ENCODE peak calls at places on chromosomes 6 and 20, in eight cellular contexts. S is SK-N-SH, Z is sigmoid colon, R is transverse colon, Y is HepG2, V is tibial nerve, G is stomach, N is K562. L is an unnamed sample.
A peak's percentile ranks its signal among the peaks of the same experiment; 100 is the strongest.

GRCh38 chr20:10508060-10508459 is 73.0 kb downstream of the SLX4IP start:
- DNase-seq in S (no peak), Z (peak; percentile 84), R (peak; percentile 22), Y (no peak), V (no peak), G (no peak), N (no peak), L (no peak)

GRCh38 chr6:158718431-158719126 is 68.7 kb downstream of the SYTL3 start:
- DNase-seq in S (peak; percentile 59), Z (peak; percentile 51), R (peak; percentile 56), Y (peak; percentile 38), V (no peak), G (peak; percentile 48), N (peak; percentile 68), L (no peak)

GRCh38 chr20:51800132-51800721 is 2.1 kb downstream of the SALL4 start:
- DNase-seq in S (peak; percentile 92), Z (no peak), R (peak; percentile 69), Y (peak; percentile 48), V (no peak), G (peak; percentile 72), N (peak; percentile 70), L (peak; percentile 40)

GRCh38 chr6:103675807-103676406 is 1183.8 kb downstream of the HACE1 start:
- DNase-seq in S (no peak), Z (no peak), R (no peak), Y (no peak), V (no peak), G (no peak), N (no peak), L (no peak)

GRCh38 chr6:20711518-20711917 is 177.3 kb downstream of the CDKAL1 start:
- DNase-seq in S (no peak), Z (no peak), R (no peak), Y (no peak), V (no peak), G (no peak), N (no peak), L (no peak)

GRCh38 chr20:62898093-62898964 is 28.0 kb downstream of the DIDO1 start:
- DNase-seq in S (no peak), Z (peak; percentile 85), R (no peak), Y (no peak), V (no peak), G (no peak), N (no peak), L (no peak)

GRCh38 chr20:37251836-37252477 is 9.7 kb downstream of the GHRH start:
- DNase-seq in S (no peak), Z (no peak), R (no peak), Y (no peak), V (no peak), G (no peak), N (no peak), L (no peak)

GRCh38 chr20:51930775-51931174 is 128.5 kb upstream of the SALL4 start:
- DNase-seq in S (no peak), Z (no peak), R (no peak), Y (no peak), V (no peak), G (no peak), N (no peak), L (no peak)

GRCh38 chr6:5260111-5260620 is 584 bp downstream of the LYRM4 start:
- DNase-seq in S (no peak), Z (peak; percentile 66), R (peak; percentile 72), Y (peak; percentile 81), V (no peak), G (peak; percentile 61), N (peak; percentile 88), L (no peak)

GRCh38 chr20:33569290-33570094 is 79.6 kb downstream of the CBFA2T2 start:
- DNase-seq in S (no peak), Z (no peak), R (no peak), Y (peak; percentile 66), V (no peak), G (no peak), N (no peak), L (no peak)

GRCh38 chr6:134938896-134939295 is 11.0 kb downstream of the ALDH8A1 start:
- DNase-seq in S (no peak), Z (no peak), R (no peak), Y (no peak), V (no peak), G (no peak), N (no peak), L (no peak)

GRCh38 chr6:11460001-11460668 is 77.4 kb upstream of the TMEM170B start:
- DNase-seq in S (no peak), Z (no peak), R (no peak), Y (no peak), V (no peak), G (no peak), N (no peak), L (no peak)

GRCh38 chr6:2416128-2416712 is 170.8 kb upstream of the GMDS start:
- DNase-seq in S (no peak), Z (no peak), R (no peak), Y (no peak), V (no peak), G (no peak), N (no peak), L (no peak)

GRCh38 chr6:33745558-33745957 is 1.1 kb downstream of the IP6K3 start:
- DNase-seq in S (no peak), Z (peak; percentile 78), R (peak; percentile 36), Y (peak; percentile 45), V (no peak), G (no peak), N (no peak), L (no peak)

GRCh38 chr6:129608886-129609540 is 101.0 kb downstream of the ARHGAP18 start:
- DNase-seq in S (no peak), Z (no peak), R (no peak), Y (no peak), V (no peak), G (no peak), N (no peak), L (no peak)

GRCh38 chr20:6940052-6940451 is 172.6 kb downstream of the BMP2 start:
- DNase-seq in S (peak; percentile 18), Z (no peak), R (no peak), Y (peak; percentile 69), V (no peak), G (no peak), N (no peak), L (no peak)

GRCh38 chr6:45655630-45656422 is 278.1 kb upstream of the SUPT3H start:
- DNase-seq in S (no peak), Z (no peak), R (no peak), Y (no peak), V (no peak), G (no peak), N (no peak), L (no peak)

GRCh38 chr6:12718025-12718424 is 1.5 kb downstream of the PHACTR1 start:
- DNase-seq in S (no peak), Z (no peak), R (no peak), Y (peak; percentile 31), V (no peak), G (no peak), N (no peak), L (no peak)

DNA sequence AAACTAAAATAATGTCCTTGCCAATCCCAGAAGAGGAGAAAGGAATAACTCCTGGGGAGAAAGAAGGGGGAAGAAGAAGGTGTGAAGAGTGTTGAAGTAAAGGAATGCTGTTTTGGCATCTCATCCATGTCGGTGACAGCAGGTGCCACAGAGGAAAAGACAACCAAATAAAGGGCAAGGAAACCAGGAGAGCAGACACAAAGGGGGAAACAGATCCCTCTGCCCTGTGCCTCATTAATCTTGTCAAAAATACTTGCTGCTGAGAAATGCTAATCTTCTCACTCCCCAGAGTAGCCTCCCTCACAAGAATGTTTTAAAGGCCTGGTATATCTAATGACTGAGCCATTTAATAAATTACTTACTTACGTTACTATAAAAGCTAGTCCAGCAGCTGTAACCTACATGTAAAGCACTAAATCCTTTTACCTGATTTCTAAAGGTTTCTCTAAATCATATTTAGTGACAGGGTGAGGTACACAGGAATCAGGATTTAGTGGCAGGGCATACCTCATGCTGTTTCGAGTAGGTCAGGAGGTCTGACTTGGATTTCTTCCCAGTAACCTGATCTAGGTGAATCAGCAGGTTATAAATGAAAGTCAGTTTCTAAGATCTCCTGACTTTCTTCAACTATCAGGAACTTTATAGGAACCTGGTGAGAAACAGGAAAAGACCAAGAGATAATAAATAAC is 377.1 kb downstream of the CENPW start:
- DNase-seq in S (no peak), Z (no peak), R (no peak), Y (no peak), V (no peak), G (no peak), N (no peak), L (no peak)
- TF ChIP-seq EP300 in S (no peak), Z (no peak), R (no peak), Y (no peak), V (no peak), G (no peak), N (no peak), L (no peak)

DNA sequence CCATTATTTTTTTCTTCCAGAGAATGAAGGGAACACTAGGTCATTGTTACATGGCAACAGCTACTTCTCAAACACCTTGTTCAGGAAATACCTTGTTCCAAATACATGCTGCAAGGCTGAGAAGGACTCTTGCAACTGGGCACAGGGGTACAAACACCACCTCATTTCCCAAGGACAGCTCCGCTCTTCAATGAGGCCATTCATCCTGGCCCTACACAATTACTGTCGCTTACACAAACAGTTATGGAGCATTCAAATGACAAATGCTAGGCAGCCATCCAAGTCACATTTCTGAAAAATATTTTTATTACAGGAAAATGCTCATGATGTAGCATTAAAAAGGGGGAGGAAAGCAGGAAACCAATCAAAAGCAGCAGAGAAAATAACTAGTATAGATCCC is 611.9 kb downstream of the DHX35 start:
- DNase-seq in S (no peak), Z (no peak), R (no peak), Y (no peak), V (no peak), G (no peak), N (no peak), L (no peak)
- H3K27ac ChIP-seq in S (no peak overlapping the region), Z (no peak overlapping the region), R (no peak overlapping the region), Y (no peak overlapping the region), V (no peak overlapping the region), G (no peak overlapping the region), N (no peak overlapping the region), L (no peak overlapping the region)

DNA sequence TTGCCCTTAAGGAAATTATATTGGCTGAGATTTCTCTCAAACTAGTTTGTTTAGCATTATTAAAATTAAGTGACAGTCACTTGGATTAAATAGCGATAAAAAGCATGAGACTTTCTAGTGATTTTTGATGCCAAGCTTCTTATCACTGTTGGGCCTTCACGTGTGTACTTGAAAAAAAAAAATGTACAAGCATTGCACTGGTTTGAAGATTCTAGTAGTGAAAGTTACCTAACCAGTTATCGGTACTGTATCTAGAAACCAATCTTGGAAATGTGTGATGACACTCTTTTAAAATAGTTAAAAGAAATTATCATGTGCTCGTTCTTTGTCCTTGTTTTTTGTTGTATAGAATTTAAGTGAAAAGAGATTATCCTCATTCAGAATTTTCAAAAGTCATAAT is 102.1 kb downstream of the SCAF8 start:
- DNase-seq in S (no peak), Z (no peak), R (no peak), Y (no peak), V (no peak), G (no peak), N (no peak), L (no peak)
- H3K4me1 ChIP-seq in S (peaks cover 12% of the 10 kb centered on the region), Z (no peaks in the 10 kb centered on the region), R (no peaks in the 10 kb centered on the region), Y (no peaks in the 10 kb centered on the region), V (no peaks in the 10 kb centered on the region), G (peaks cover 7% of the 10 kb centered on the region), N (no peaks in the 10 kb centered on the region), L (peaks cover 3% of the 10 kb centered on the region)

DNA sequence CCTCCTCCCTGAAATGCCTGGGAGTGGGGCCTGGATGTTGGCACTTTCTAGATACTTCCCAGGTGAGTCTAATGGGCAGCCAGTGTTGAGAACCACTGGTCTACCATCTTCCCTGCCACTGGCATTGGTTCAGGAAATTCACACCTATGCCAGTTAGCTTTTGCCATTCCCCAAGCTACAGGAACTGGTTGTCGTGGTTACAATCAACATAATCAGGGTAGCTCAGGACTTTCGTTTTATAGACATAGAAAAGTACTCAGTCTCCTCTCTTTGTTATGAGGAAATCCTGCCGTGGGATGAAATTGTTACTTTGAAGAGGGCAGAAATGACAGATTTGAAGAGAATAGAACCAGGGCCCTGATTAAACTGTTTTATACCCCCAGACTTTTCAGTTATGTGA is 127.9 kb upstream of the FOXO3 start:
- DNase-seq in S (peak; percentile 3), Z (no peak), R (no peak), Y (no peak), V (no peak), G (no peak), N (no peak), L (no peak)
- TF ChIP-seq EP300 in S (no peak), Z (no peak), R (no peak), Y (no peak), V (no peak), G (no peak), N (no peak), L (no peak)

L was measured in ovary.